ENCODE peak calls at places on chromosome 13, in six cellular contexts. One of them, this sample, is unnamed.
A peak's percentile ranks its signal among the peaks of the same experiment; 100 is the strongest.

GRCh38 chr13:99425485-99426341 is 75.6 kb upstream of the TM9SF2 start:
- DNase-seq in NCI-H1105 treated with DMSO at 0.1 percent for 48 hours: no peak
- DNase-seq in body of pancreas: no peak
- DNase-seq in nephron progenitor cell: no peak
- DNase-seq in stimulated activated CD8-positive, alpha-beta memory T cell treated with anti-CD3 and anti-CD28 coated beads, Interleukin-15, amount 100 ng/mL, for 24 hours: no peak
- DNase-seq in MCF 10A: no peak
- DNase-seq in this sample: peak; percentile 64

GRCh38 chr13:99018418-99019180 is 40.7 kb upstream of the DOCK9 start:
- DNase-seq in NCI-H1105 treated with DMSO at 0.1 percent for 48 hours: no peak
- DNase-seq in body of pancreas: no peak
- DNase-seq in nephron progenitor cell: no peak
- DNase-seq in stimulated activated CD8-positive, alpha-beta memory T cell treated with anti-CD3 and anti-CD28 coated beads, Interleukin-15, amount 100 ng/mL, for 24 hours: no peak
- DNase-seq in MCF 10A: no peak
- DNase-seq in this sample: no peak

GRCh38 chr13:25168800-25169199 is 3.3 kb downstream of the AMER2 start:
- DNase-seq in NCI-H1105 treated with DMSO at 0.1 percent for 48 hours: no peak
- DNase-seq in body of pancreas: no peak
- DNase-seq in nephron progenitor cell: no peak
- DNase-seq in stimulated activated CD8-positive, alpha-beta memory T cell treated with anti-CD3 and anti-CD28 coated beads, Interleukin-15, amount 100 ng/mL, for 24 hours: no peak
- DNase-seq in MCF 10A: no peak
- DNase-seq in this sample: no peak

GRCh38 chr13:66532146-66532545 is 698.0 kb downstream of the PCDH9 start:
- DNase-seq in NCI-H1105 treated with DMSO at 0.1 percent for 48 hours: no peak
- DNase-seq in body of pancreas: no peak
- DNase-seq in nephron progenitor cell: no peak
- DNase-seq in stimulated activated CD8-positive, alpha-beta memory T cell treated with anti-CD3 and anti-CD28 coated beads, Interleukin-15, amount 100 ng/mL, for 24 hours: no peak
- DNase-seq in MCF 10A: peak; percentile 34
- DNase-seq in this sample: no peak

GRCh38 chr13:101204270-101205011 is 211.9 kb downstream of the NALCN start:
- DNase-seq in NCI-H1105 treated with DMSO at 0.1 percent for 48 hours: no peak
- DNase-seq in body of pancreas: no peak
- DNase-seq in nephron progenitor cell: no peak
- DNase-seq in stimulated activated CD8-positive, alpha-beta memory T cell treated with anti-CD3 and anti-CD28 coated beads, Interleukin-15, amount 100 ng/mL, for 24 hours: no peak
- DNase-seq in MCF 10A: no peak
- DNase-seq in this sample: no peak

GRCh38 chr13:29923554-29924481 is 73.4 kb upstream of the UBL3 start:
- DNase-seq in NCI-H1105 treated with DMSO at 0.1 percent for 48 hours: no peak
- DNase-seq in body of pancreas: peak; percentile 96
- DNase-seq in nephron progenitor cell: no peak
- DNase-seq in stimulated activated CD8-positive, alpha-beta memory T cell treated with anti-CD3 and anti-CD28 coated beads, Interleukin-15, amount 100 ng/mL, for 24 hours: peak; percentile 38
- DNase-seq in MCF 10A: peak; percentile 97
- DNase-seq in this sample: peak; percentile 91

GRCh38 chr13:36673838-36674326 is at the start of gene SERTM1:
- DNase-seq in NCI-H1105 treated with DMSO at 0.1 percent for 48 hours: peak; percentile 42
- DNase-seq in body of pancreas: no peak
- DNase-seq in nephron progenitor cell: peak; percentile 84
- DNase-seq in stimulated activated CD8-positive, alpha-beta memory T cell treated with anti-CD3 and anti-CD28 coated beads, Interleukin-15, amount 100 ng/mL, for 24 hours: no peak
- DNase-seq in MCF 10A: no peak
- DNase-seq in this sample: no peak

GRCh38 chr13:106534844-106535551 is 464 bp downstream of the EFNB2 start:
- DNase-seq in NCI-H1105 treated with DMSO at 0.1 percent for 48 hours: no peak
- DNase-seq in body of pancreas: peak; percentile 25
- DNase-seq in nephron progenitor cell: peak; percentile 53
- DNase-seq in stimulated activated CD8-positive, alpha-beta memory T cell treated with anti-CD3 and anti-CD28 coated beads, Interleukin-15, amount 100 ng/mL, for 24 hours: no peak
- DNase-seq in MCF 10A: peak; percentile 40
- DNase-seq in this sample: no peak

GRCh38 chr13:65638572-65639168 is 1591.5 kb downstream of the PCDH9 start:
- DNase-seq in NCI-H1105 treated with DMSO at 0.1 percent for 48 hours: peak; percentile 65
- DNase-seq in body of pancreas: no peak
- DNase-seq in nephron progenitor cell: peak; percentile 12
- DNase-seq in stimulated activated CD8-positive, alpha-beta memory T cell treated with anti-CD3 and anti-CD28 coated beads, Interleukin-15, amount 100 ng/mL, for 24 hours: no peak
- DNase-seq in MCF 10A: peak; percentile 53
- DNase-seq in this sample: no peak

GRCh38 chr13:37475151-37475550 is 123.4 kb downstream of the POSTN start:
- DNase-seq in NCI-H1105 treated with DMSO at 0.1 percent for 48 hours: no peak
- DNase-seq in body of pancreas: no peak
- DNase-seq in nephron progenitor cell: no peak
- DNase-seq in stimulated activated CD8-positive, alpha-beta memory T cell treated with anti-CD3 and anti-CD28 coated beads, Interleukin-15, amount 100 ng/mL, for 24 hours: no peak
- DNase-seq in MCF 10A: no peak
- DNase-seq in this sample: no peak

GRCh38 chr13:70375718-70376117 is 267.5 kb upstream of the KLHL1 start:
- DNase-seq in NCI-H1105 treated with DMSO at 0.1 percent for 48 hours: no peak
- DNase-seq in body of pancreas: no peak
- DNase-seq in nephron progenitor cell: no peak
- DNase-seq in stimulated activated CD8-positive, alpha-beta memory T cell treated with anti-CD3 and anti-CD28 coated beads, Interleukin-15, amount 100 ng/mL, for 24 hours: no peak
- DNase-seq in MCF 10A: no peak
- DNase-seq in this sample: peak; percentile 15

GRCh38 chr13:73870970-73871935 is 263.0 kb downstream of the KLF12 start:
- DNase-seq in NCI-H1105 treated with DMSO at 0.1 percent for 48 hours: no peak
- DNase-seq in body of pancreas: no peak
- DNase-seq in nephron progenitor cell: no peak
- DNase-seq in stimulated activated CD8-positive, alpha-beta memory T cell treated with anti-CD3 and anti-CD28 coated beads, Interleukin-15, amount 100 ng/mL, for 24 hours: no peak
- DNase-seq in MCF 10A: peak; percentile 31
- DNase-seq in this sample: no peak

GRCh38 chr13:89029062-89029461 is 1357.9 kb downstream of the SLITRK5 start:
- DNase-seq in NCI-H1105 treated with DMSO at 0.1 percent for 48 hours: no peak
- DNase-seq in body of pancreas: no peak
- DNase-seq in nephron progenitor cell: no peak
- DNase-seq in stimulated activated CD8-positive, alpha-beta memory T cell treated with anti-CD3 and anti-CD28 coated beads, Interleukin-15, amount 100 ng/mL, for 24 hours: no peak
- DNase-seq in MCF 10A: no peak
- DNase-seq in this sample: no peak

GRCh38 chr13:113220141-113220598 is 10.8 kb downstream of the CUL4A start:
- DNase-seq in NCI-H1105 treated with DMSO at 0.1 percent for 48 hours: no peak
- DNase-seq in body of pancreas: peak; percentile 34
- DNase-seq in nephron progenitor cell: no peak
- DNase-seq in stimulated activated CD8-positive, alpha-beta memory T cell treated with anti-CD3 and anti-CD28 coated beads, Interleukin-15, amount 100 ng/mL, for 24 hours: no peak
- DNase-seq in MCF 10A: no peak
- DNase-seq in this sample: peak; percentile 65

GRCh38 chr13:102035969-102036368 is 365.9 kb downstream of the FGF14 start:
- DNase-seq in NCI-H1105 treated with DMSO at 0.1 percent for 48 hours: peak; percentile 18
- DNase-seq in body of pancreas: no peak
- DNase-seq in nephron progenitor cell: no peak
- DNase-seq in stimulated activated CD8-positive, alpha-beta memory T cell treated with anti-CD3 and anti-CD28 coated beads, Interleukin-15, amount 100 ng/mL, for 24 hours: no peak
- DNase-seq in MCF 10A: no peak
- DNase-seq in this sample: no peak

GRCh38 chr13:28337196-28338045 is 157.5 kb downstream of the FLT1 start:
- DNase-seq in NCI-H1105 treated with DMSO at 0.1 percent for 48 hours: peak; percentile 48
- DNase-seq in body of pancreas: no peak
- DNase-seq in nephron progenitor cell: no peak
- DNase-seq in stimulated activated CD8-positive, alpha-beta memory T cell treated with anti-CD3 and anti-CD28 coated beads, Interleukin-15, amount 100 ng/mL, for 24 hours: no peak
- DNase-seq in MCF 10A: peak; percentile 57
- DNase-seq in this sample: no peak

GRCh38 chr13:31867709-31868108 is 128.4 kb downstream of the RXFP2 start:
- DNase-seq in NCI-H1105 treated with DMSO at 0.1 percent for 48 hours: no peak
- DNase-seq in body of pancreas: no peak
- DNase-seq in nephron progenitor cell: no peak
- DNase-seq in stimulated activated CD8-positive, alpha-beta memory T cell treated with anti-CD3 and anti-CD28 coated beads, Interleukin-15, amount 100 ng/mL, for 24 hours: no peak
- DNase-seq in MCF 10A: no peak
- DNase-seq in this sample: no peak

GRCh38 chr13:66344770-66345367 is 885.3 kb downstream of the PCDH9 start:
- DNase-seq in NCI-H1105 treated with DMSO at 0.1 percent for 48 hours: no peak
- DNase-seq in body of pancreas: no peak
- DNase-seq in nephron progenitor cell: no peak
- DNase-seq in stimulated activated CD8-positive, alpha-beta memory T cell treated with anti-CD3 and anti-CD28 coated beads, Interleukin-15, amount 100 ng/mL, for 24 hours: no peak
- DNase-seq in MCF 10A: no peak
- DNase-seq in this sample: no peak

GRCh38 chr13:107258599-107259187 is 690.8 kb upstream of the ARGLU1 start:
- DNase-seq in NCI-H1105 treated with DMSO at 0.1 percent for 48 hours: no peak
- DNase-seq in body of pancreas: no peak
- DNase-seq in nephron progenitor cell: no peak
- DNase-seq in stimulated activated CD8-positive, alpha-beta memory T cell treated with anti-CD3 and anti-CD28 coated beads, Interleukin-15, amount 100 ng/mL, for 24 hours: no peak
- DNase-seq in MCF 10A: peak; percentile 65
- DNase-seq in this sample: no peak

GRCh38 chr13:39881887-39882286 is 226.4 kb downstream of the COG6 start:
- DNase-seq in NCI-H1105 treated with DMSO at 0.1 percent for 48 hours: no peak
- DNase-seq in body of pancreas: no peak
- DNase-seq in nephron progenitor cell: no peak
- DNase-seq in stimulated activated CD8-positive, alpha-beta memory T cell treated with anti-CD3 and anti-CD28 coated beads, Interleukin-15, amount 100 ng/mL, for 24 hours: no peak
- DNase-seq in MCF 10A: no peak
- DNase-seq in this sample: no peak

GRCh38 chr13:21050288-21051197 is 10.8 kb downstream of the LATS2 start:
- DNase-seq in NCI-H1105 treated with DMSO at 0.1 percent for 48 hours: no peak
- DNase-seq in body of pancreas: no peak
- DNase-seq in nephron progenitor cell: no peak
- DNase-seq in stimulated activated CD8-positive, alpha-beta memory T cell treated with anti-CD3 and anti-CD28 coated beads, Interleukin-15, amount 100 ng/mL, for 24 hours: no peak
- DNase-seq in MCF 10A: no peak
- DNase-seq in this sample: no peak

GRCh38 chr13:82713681-82714405 is 1168.4 kb downstream of the SLITRK1 start:
- DNase-seq in NCI-H1105 treated with DMSO at 0.1 percent for 48 hours: no peak
- DNase-seq in body of pancreas: no peak
- DNase-seq in nephron progenitor cell: no peak
- DNase-seq in stimulated activated CD8-positive, alpha-beta memory T cell treated with anti-CD3 and anti-CD28 coated beads, Interleukin-15, amount 100 ng/mL, for 24 hours: no peak
- DNase-seq in MCF 10A: no peak
- DNase-seq in this sample: no peak

GRCh38 chr13:75421133-75421532 is 60.8 kb downstream of the TBC1D4 start:
- DNase-seq in NCI-H1105 treated with DMSO at 0.1 percent for 48 hours: no peak
- DNase-seq in body of pancreas: no peak
- DNase-seq in nephron progenitor cell: no peak
- DNase-seq in stimulated activated CD8-positive, alpha-beta memory T cell treated with anti-CD3 and anti-CD28 coated beads, Interleukin-15, amount 100 ng/mL, for 24 hours: no peak
- DNase-seq in MCF 10A: no peak
- DNase-seq in this sample: no peak

GRCh38 chr13:21225841-21226581 is 49.6 kb downstream of the MRPL57 start:
- DNase-seq in NCI-H1105 treated with DMSO at 0.1 percent for 48 hours: no peak
- DNase-seq in body of pancreas: no peak
- DNase-seq in nephron progenitor cell: no peak
- DNase-seq in stimulated activated CD8-positive, alpha-beta memory T cell treated with anti-CD3 and anti-CD28 coated beads, Interleukin-15, amount 100 ng/mL, for 24 hours: no peak
- DNase-seq in MCF 10A: no peak
- DNase-seq in this sample: no peak

GRCh38 chr13:98613591-98613990 is 36.7 kb upstream of the STK24 start:
- DNase-seq in NCI-H1105 treated with DMSO at 0.1 percent for 48 hours: no peak
- DNase-seq in body of pancreas: no peak
- DNase-seq in nephron progenitor cell: no peak
- DNase-seq in stimulated activated CD8-positive, alpha-beta memory T cell treated with anti-CD3 and anti-CD28 coated beads, Interleukin-15, amount 100 ng/mL, for 24 hours: no peak
- DNase-seq in MCF 10A: no peak
- DNase-seq in this sample: no peak

GRCh38 chr13:51663980-51664957 is 80.0 kb downstream of the WDFY2 start:
- DNase-seq in NCI-H1105 treated with DMSO at 0.1 percent for 48 hours: no peak
- DNase-seq in body of pancreas: no peak
- DNase-seq in nephron progenitor cell: no peak
- DNase-seq in stimulated activated CD8-positive, alpha-beta memory T cell treated with anti-CD3 and anti-CD28 coated beads, Interleukin-15, amount 100 ng/mL, for 24 hours: no peak
- DNase-seq in MCF 10A: no peak
- DNase-seq in this sample: no peak

GRCh38 chr13:98325724-98326123 is 148.7 kb upstream of the RNF113B start:
- DNase-seq in NCI-H1105 treated with DMSO at 0.1 percent for 48 hours: peak; percentile 53
- DNase-seq in body of pancreas: no peak
- DNase-seq in nephron progenitor cell: no peak
- DNase-seq in stimulated activated CD8-positive, alpha-beta memory T cell treated with anti-CD3 and anti-CD28 coated beads, Interleukin-15, amount 100 ng/mL, for 24 hours: no peak
- DNase-seq in MCF 10A: no peak
- DNase-seq in this sample: no peak

GRCh38 chr13:46498650-46499049 is 54.3 kb upstream of the LRCH1 start:
- DNase-seq in NCI-H1105 treated with DMSO at 0.1 percent for 48 hours: no peak
- DNase-seq in body of pancreas: no peak
- DNase-seq in nephron progenitor cell: no peak
- DNase-seq in stimulated activated CD8-positive, alpha-beta memory T cell treated with anti-CD3 and anti-CD28 coated beads, Interleukin-15, amount 100 ng/mL, for 24 hours: no peak
- DNase-seq in MCF 10A: no peak
- DNase-seq in this sample: no peak

GRCh38 chr13:65985632-65986031 is 1244.5 kb downstream of the PCDH9 start:
- DNase-seq in NCI-H1105 treated with DMSO at 0.1 percent for 48 hours: no peak
- DNase-seq in body of pancreas: no peak
- DNase-seq in nephron progenitor cell: peak; percentile 15
- DNase-seq in stimulated activated CD8-positive, alpha-beta memory T cell treated with anti-CD3 and anti-CD28 coated beads, Interleukin-15, amount 100 ng/mL, for 24 hours: no peak
- DNase-seq in MCF 10A: no peak
- DNase-seq in this sample: no peak

GRCh38 chr13:46962286-46962941 is 65.6 kb upstream of the HTR2A start:
- DNase-seq in NCI-H1105 treated with DMSO at 0.1 percent for 48 hours: no peak
- DNase-seq in body of pancreas: no peak
- DNase-seq in nephron progenitor cell: no peak
- DNase-seq in stimulated activated CD8-positive, alpha-beta memory T cell treated with anti-CD3 and anti-CD28 coated beads, Interleukin-15, amount 100 ng/mL, for 24 hours: no peak
- DNase-seq in MCF 10A: peak; percentile 20
- DNase-seq in this sample: no peak

GRCh38 chr13:39016087-39016486 is 21.8 kb downstream of the PROSER1 start:
- DNase-seq in NCI-H1105 treated with DMSO at 0.1 percent for 48 hours: no peak
- DNase-seq in body of pancreas: no peak
- DNase-seq in nephron progenitor cell: no peak
- DNase-seq in stimulated activated CD8-positive, alpha-beta memory T cell treated with anti-CD3 and anti-CD28 coated beads, Interleukin-15, amount 100 ng/mL, for 24 hours: no peak
- DNase-seq in MCF 10A: no peak
- DNase-seq in this sample: no peak

GRCh38 chr13:39581177-39581576 is 21.8 kb downstream of the LHFPL6 start:
- DNase-seq in NCI-H1105 treated with DMSO at 0.1 percent for 48 hours: no peak
- DNase-seq in body of pancreas: no peak
- DNase-seq in nephron progenitor cell: no peak
- DNase-seq in stimulated activated CD8-positive, alpha-beta memory T cell treated with anti-CD3 and anti-CD28 coated beads, Interleukin-15, amount 100 ng/mL, for 24 hours: no peak
- DNase-seq in MCF 10A: no peak
- DNase-seq in this sample: no peak

GRCh38 chr13:50326746-50327145 is 311.5 kb downstream of the KCNRG start:
- DNase-seq in NCI-H1105 treated with DMSO at 0.1 percent for 48 hours: no peak
- DNase-seq in body of pancreas: no peak
- DNase-seq in nephron progenitor cell: no peak
- DNase-seq in stimulated activated CD8-positive, alpha-beta memory T cell treated with anti-CD3 and anti-CD28 coated beads, Interleukin-15, amount 100 ng/mL, for 24 hours: no peak
- DNase-seq in MCF 10A: no peak
- DNase-seq in this sample: no peak

GRCh38 chr13:21719463-21719862 is 48.6 kb downstream of the FGF9 start:
- DNase-seq in NCI-H1105 treated with DMSO at 0.1 percent for 48 hours: no peak
- DNase-seq in body of pancreas: no peak
- DNase-seq in nephron progenitor cell: no peak
- DNase-seq in stimulated activated CD8-positive, alpha-beta memory T cell treated with anti-CD3 and anti-CD28 coated beads, Interleukin-15, amount 100 ng/mL, for 24 hours: no peak
- DNase-seq in MCF 10A: no peak
- DNase-seq in this sample: no peak

GRCh38 chr13:113945857-113946408 is 27.9 kb downstream of the C13orf46 start:
- DNase-seq in NCI-H1105 treated with DMSO at 0.1 percent for 48 hours: no peak
- DNase-seq in body of pancreas: peak; percentile 11
- DNase-seq in nephron progenitor cell: no peak
- DNase-seq in stimulated activated CD8-positive, alpha-beta memory T cell treated with anti-CD3 and anti-CD28 coated beads, Interleukin-15, amount 100 ng/mL, for 24 hours: no peak
- DNase-seq in MCF 10A: no peak
- DNase-seq in this sample: no peak

GRCh38 chr13:108595416-108596257 is 33.8 kb upstream of the MYO16 start:
- DNase-seq in NCI-H1105 treated with DMSO at 0.1 percent for 48 hours: peak; percentile 30
- DNase-seq in body of pancreas: no peak
- DNase-seq in nephron progenitor cell: peak; percentile 6
- DNase-seq in stimulated activated CD8-positive, alpha-beta memory T cell treated with anti-CD3 and anti-CD28 coated beads, Interleukin-15, amount 100 ng/mL, for 24 hours: no peak
- DNase-seq in MCF 10A: no peak
- DNase-seq in this sample: no peak

GRCh38 chr13:74162782-74163181 is 28.6 kb upstream of the KLF12 start:
- DNase-seq in NCI-H1105 treated with DMSO at 0.1 percent for 48 hours: no peak
- DNase-seq in body of pancreas: no peak
- DNase-seq in nephron progenitor cell: no peak
- DNase-seq in stimulated activated CD8-positive, alpha-beta memory T cell treated with anti-CD3 and anti-CD28 coated beads, Interleukin-15, amount 100 ng/mL, for 24 hours: no peak
- DNase-seq in MCF 10A: no peak
- DNase-seq in this sample: no peak

GRCh38 chr13:109667754-109668360 is 118.5 kb downstream of the IRS2 start:
- DNase-seq in NCI-H1105 treated with DMSO at 0.1 percent for 48 hours: peak; percentile 27
- DNase-seq in body of pancreas: no peak
- DNase-seq in nephron progenitor cell: no peak
- DNase-seq in stimulated activated CD8-positive, alpha-beta memory T cell treated with anti-CD3 and anti-CD28 coated beads, Interleukin-15, amount 100 ng/mL, for 24 hours: no peak
- DNase-seq in MCF 10A: no peak
- DNase-seq in this sample: no peak

GRCh38 chr13:114259974-114260373 is 21.4 kb upstream of the UPF3A start:
- DNase-seq in NCI-H1105 treated with DMSO at 0.1 percent for 48 hours: peak; percentile 78
- DNase-seq in body of pancreas: peak; percentile 41
- DNase-seq in nephron progenitor cell: no peak
- DNase-seq in stimulated activated CD8-positive, alpha-beta memory T cell treated with anti-CD3 and anti-CD28 coated beads, Interleukin-15, amount 100 ng/mL, for 24 hours: no peak
- DNase-seq in MCF 10A: no peak
- DNase-seq in this sample: peak; percentile 22